ENCODE peak calls at places on chromosomes 6 and 20, in four cellular contexts. B is bronchial epithelial cell, V is BE2C, I is neural progenitor cell. G is an unnamed sample.

GRCh38 chr20:64077876-64078551 is 1.3 kb downstream of the RGS19 start:
- DNase-seq in I (no peak), V (no peak), B (no peak), G (no peak)

GRCh38 chr20:41046716-41047115 is 18.1 kb downstream of the TOP1 start:
- DNase-seq in I (no peak), B (peak; percentile 55), V (no peak), G (no peak)

GRCh38 chr6:41786451-41787218 is 859 bp upstream of the TOMM6 start:
- DNase-seq in B (peak; percentile 38), V (peak; percentile 91), I (peak; percentile 95), G (peak; percentile 93)

GRCh38 chr6:148629197-148629909 is 117.5 kb upstream of the UST start:
- DNase-seq in V (no peak), I (no peak), B (no peak), G (no peak)

GRCh38 chr6:43269273-43270007 is 26.2 kb downstream of the TTBK1 start:
- DNase-seq in I (peak; percentile 48), B (no peak), V (peak; percentile 42), G (no peak)

GRCh38 chr20:13142143-13142542 is 78.9 kb upstream of the ISM1 start:
- DNase-seq in V (no peak), B (no peak), I (peak; percentile 45), G (no peak)

GRCh38 chr6:84284428-84285033 is 57.1 kb upstream of the CEP162 start:
- DNase-seq in V (peak; percentile 21), B (no peak), I (peak; percentile 47), G (peak; percentile 40)

GRCh38 chr6:834879-835278 is 141.9 kb upstream of the EXOC2 start:
- DNase-seq in V (no peak), I (no peak), B (no peak), G (no peak)

GRCh38 chr6:130134594-130134993 is 88.2 kb downstream of the SAMD3 start:
- DNase-seq in V (no peak), I (no peak), B (no peak), G (no peak)

GRCh38 chr6:106997392-106998257 is 23.1 kb upstream of the CD24 start:
- DNase-seq in B (peak; percentile 58), I (peak; percentile 81), V (peak; percentile 62), G (peak; percentile 76)

GRCh38 chr6:109527989-109528388 is 45.0 kb upstream of the ZBTB24 start:
- DNase-seq in I (peak; percentile 40), B (peak; percentile 10), V (no peak), G (peak; percentile 35)

GRCh38 chr6:117938324-117938995 is 31.4 kb downstream of the SLC35F1 start:
- DNase-seq in V (peak; percentile 58), B (no peak), I (no peak), G (no peak)

GRCh38 chr6:160679402-160679769 is 15.3 kb upstream of the LPA start:
- DNase-seq in B (no peak), I (peak; percentile 31), V (peak; percentile 12), G (no peak)

GRCh38 chr20:64214952-64215351 is 40.6 kb upstream of the PCMTD2 start:
- DNase-seq in V (no peak), B (peak; percentile 27), I (no peak), G (no peak)

GRCh38 chr6:138856654-138857053 is 60.8 kb downstream of the ECT2L start:
- DNase-seq in I (no peak), B (peak; percentile 20), V (no peak), G (peak; percentile 23)

GRCh38 chr6:125310994-125311649 is 9.4 kb upstream of the HDDC2 start:
- DNase-seq in I (peak; percentile 71), B (peak; percentile 68), V (peak; percentile 20), G (peak; percentile 76)

GRCh38 chr6:43436577-43437282 is 9.4 kb downstream of the ABCC10 start:
- DNase-seq in I (no peak), B (peak; percentile 89), V (no peak), G (peak; percentile 96)

GRCh38 chr20:36010745-36011326 is 42.4 kb downstream of the CNBD2 start:
- DNase-seq in I (peak; percentile 28), V (no peak), B (no peak), G (peak; percentile 47)

GRCh38 chr6:168416531-168416930 is 24.5 kb upstream of the SMOC2 start:
- DNase-seq in B (no peak), I (no peak), V (no peak), G (no peak)

GRCh38 chr6:126267621-126268020 is 72.3 kb upstream of the CENPW start:
- DNase-seq in B (no peak), V (no peak), I (no peak), G (peak; percentile 5)

GRCh38 chr20:37500311-37500710 is 20.7 kb upstream of the NNAT start:
- DNase-seq in I (no peak), B (no peak), V (no peak), G (no peak)

GRCh38 chr20:62616728-62617621 is 25.3 kb upstream of the SLCO4A1 start:
- DNase-seq in I (peak; percentile 79), B (peak; percentile 37), V (peak; percentile 90), G (peak; percentile 85)

GRCh38 chr6:18110160-18110559 is 12.3 kb downstream of the NHLRC1 start:
- DNase-seq in I (no peak), B (no peak), V (no peak), G (no peak)

DNA sequence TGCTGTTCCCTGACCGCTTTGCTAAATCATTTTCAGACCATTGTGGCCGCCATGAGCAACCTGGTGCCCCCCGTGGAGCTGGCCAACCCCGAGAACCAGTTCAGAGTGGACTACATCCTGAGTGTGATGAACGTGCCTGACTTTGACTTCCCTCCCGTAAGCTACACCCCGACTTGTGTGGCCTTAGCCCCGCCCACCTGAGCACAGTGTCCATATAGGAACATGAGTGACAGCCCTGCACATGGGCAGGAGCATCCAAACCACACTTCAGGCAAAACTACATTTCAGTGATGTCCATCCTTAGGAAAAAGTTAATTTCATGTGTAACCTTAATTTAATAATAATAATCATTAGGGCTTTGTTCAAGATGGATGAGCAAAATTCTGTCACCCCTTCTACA is 51.1 kb downstream of the GNAS start:
- DNase-seq in V (no peak), I (no peak), B (no peak), G (no peak)
- H3K36me3 ChIP-seq in V (peaks cover 88% of the 10 kb centered on the region), I (peaks cover 39% of the 10 kb centered on the region), B (peaks cover 11% of the 10 kb centered on the region), G (peaks cover 45% of the 10 kb centered on the region)

DNA sequence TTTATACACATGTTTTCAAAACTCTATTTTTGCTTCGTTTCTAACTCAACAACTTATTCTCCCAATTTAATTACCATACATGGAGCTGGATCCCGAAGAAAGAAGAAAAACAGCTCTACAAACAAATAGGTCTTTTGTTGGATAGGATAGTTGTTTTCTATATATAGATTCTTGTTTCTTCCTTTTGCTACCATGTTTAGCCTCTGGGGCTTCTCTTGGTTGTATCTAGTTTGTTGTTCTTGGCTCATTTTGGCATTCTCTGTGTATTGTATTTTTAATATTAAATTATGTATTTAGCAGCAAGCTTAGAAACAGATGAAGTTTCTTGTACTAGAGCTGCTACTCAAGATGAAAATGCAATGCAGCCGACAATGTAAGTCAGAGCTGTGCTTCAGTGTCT is 60.9 kb downstream of the PLCB4 start:
- DNase-seq in B (no peak), V (no peak), I (no peak), G (no peak)
- H3K4me3 ChIP-seq in B (no peak overlapping the region), V (no peak overlapping the region), I (no peak overlapping the region), G (no peak overlapping the region)

GRCh38 chr20:47532002-47532401 is 30.3 kb downstream of the NCOA3 start:
- DNase-seq in I (no peak), B (no peak), V (no peak), G (no peak)

GRCh38 chr20:47533518-47534062 is 31.9 kb downstream of the NCOA3 start:
- DNase-seq in I (no peak), V (no peak), B (no peak), G (no peak)

GRCh38 chr20:47529840-47530239 is 28.2 kb downstream of the NCOA3 start:
- DNase-seq in V (no peak), I (no peak), B (no peak), G (no peak)

GRCh38 chr20:47534405-47534804 is 32.7 kb downstream of the NCOA3 start:
- DNase-seq in I (no peak), B (no peak), V (no peak), G (no peak)

DNA sequence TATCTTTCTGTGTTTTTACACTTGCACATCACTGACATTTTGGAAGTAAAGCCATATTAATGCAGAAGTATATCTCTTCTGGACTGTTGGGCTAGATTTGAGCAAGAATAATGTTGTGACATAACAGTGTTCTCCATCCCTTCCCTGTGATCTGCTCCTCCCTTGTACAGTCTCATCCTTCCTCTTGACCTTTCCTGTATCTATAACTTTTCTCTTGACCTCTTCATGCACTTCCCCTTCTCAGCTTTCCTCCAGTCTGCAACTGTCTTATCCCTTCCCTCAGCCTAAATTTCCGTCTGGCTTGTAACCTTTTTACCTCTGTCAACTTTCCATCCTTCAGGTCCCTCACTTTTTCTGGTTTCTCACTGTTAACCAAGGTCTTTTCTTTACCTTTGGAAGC is 29.8 kb downstream of the NCOA3 start:
- DNase-seq in B (no peak), I (no peak), V (no peak), G (no peak)
- H3K36me3 ChIP-seq in B (peaks cover 4% of the 10 kb centered on the region), I (peaks cover 4% of the 10 kb centered on the region), V (no peaks in the 10 kb centered on the region), G (no peaks in the 10 kb centered on the region)

DNA sequence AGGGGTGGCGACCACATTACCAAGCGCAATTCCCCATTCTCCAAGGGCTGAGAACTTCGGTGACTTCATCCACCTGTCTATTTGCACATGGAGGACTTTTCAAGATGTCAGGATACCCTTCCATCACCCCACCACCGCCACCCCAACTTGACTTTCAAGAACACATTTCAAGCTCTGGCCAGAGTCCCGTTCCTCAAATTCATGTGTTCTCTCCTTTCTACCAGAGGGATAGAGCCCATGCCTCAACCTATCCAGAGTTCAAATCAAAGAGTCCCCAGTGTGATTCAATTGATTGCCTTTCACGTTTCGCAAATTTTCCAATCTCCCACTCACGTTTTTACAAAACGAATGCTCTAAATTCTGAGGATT is 4.4 kb downstream of the TCF21 start:
- DNase-seq in B (no peak), I (no peak), V (no peak), G (no peak)
- H3K4me3 ChIP-seq in B (no peak overlapping the region), I (peak overlapping the region; percentile 31), V (no peak overlapping the region), G (no peak overlapping the region)

G was measured in cardiac muscle cell.